ENCODE peak calls at places on chromosomes 12 and 14, in four cellular contexts. P is HFFc6, Z is psoas muscle, J is NCI-H2081. O is an unnamed sample.

GRCh38 chr12:109756457-109756856 is 42.8 kb downstream of the FAM222A start:
- DNase-seq in P (no peak), Z (no peak), J (no peak), O (no peak)

GRCh38 chr14:77103954-77104353 is 5.9 kb downstream of the CIPC start:
- DNase-seq in P (no peak), Z (no peak), J (peak; percentile 16), O (no peak)

GRCh38 chr12:62827042-62827441 is 107.9 kb downstream of the PPM1H start:
- DNase-seq in P (no peak), Z (no peak), J (no peak), O (no peak)

GRCh38 chr12:59444932-59445331 is 150.9 kb upstream of the SLC16A7 start:
- DNase-seq in P (peak; percentile 37), Z (no peak), J (no peak), O (no peak)

GRCh38 chr12:78210494-78210860 is 379.8 kb downstream of the NAV3 start:
- DNase-seq in P (no peak), Z (no peak), J (no peak), O (no peak)

GRCh38 chr12:58564721-58565120 is 355.6 kb downstream of the LRIG3 start:
- DNase-seq in P (no peak), Z (no peak), J (no peak), O (no peak)

GRCh38 chr12:27151479-27151878 is 69.1 kb upstream of the C12orf71 start:
- DNase-seq in P (no peak), Z (no peak), J (no peak), O (no peak)

GRCh38 chr14:68762944-68763831 is 29.7 kb downstream of the ZFP36L1 start:
- DNase-seq in P (peak; percentile 16), Z (peak; percentile 67), J (no peak), O (peak; percentile 54)

GRCh38 chr12:53010955-53011354 is 4.7 kb downstream of the EIF4B start:
- DNase-seq in P (no peak), Z (no peak), J (no peak), O (no peak)

GRCh38 chr14:39339003-39339402 is 93.2 kb downstream of the FBXO33 start:
- DNase-seq in P (no peak), Z (no peak), J (peak; percentile 73), O (no peak)

GRCh38 chr14:71523630-71524320 is 408.5 kb upstream of the RGS6 start:
- DNase-seq in P (no peak), Z (no peak), J (no peak), O (no peak)

GRCh38 chr12:63021126-63021525 is 86.2 kb upstream of the PPM1H start:
- DNase-seq in P (no peak), Z (no peak), J (no peak), O (no peak)

GRCh38 chr12:41663487-41664258 is 475.6 kb downstream of the PDZRN4 start:
- DNase-seq in P (no peak), Z (no peak), J (peak; percentile 26), O (no peak)

GRCh38 chr12:67910360-67911292 is 78.6 kb upstream of the IFNG-AS1 start:
- DNase-seq in P (peak; percentile 98), Z (peak; percentile 33), J (no peak), O (no peak)

GRCh38 chr12:80218925-80219714 is 119.8 kb downstream of the OTOGL start:
- DNase-seq in P (no peak), Z (no peak), J (no peak), O (no peak)

GRCh38 chr12:114835031-114835430 is 151.1 kb upstream of the TBX3 start:
- DNase-seq in P (peak; percentile 51), Z (no peak), J (no peak), O (no peak)

O was measured in lower lobe of right lung.